ENCODE peak calls at places on chromosomes 3 and 15, in eight cellular contexts. E, Y, Z, D, K, L, H and X are unnamed samples.
A peak's percentile ranks its signal among the peaks of the same experiment; 100 is the strongest.

GRCh38 chr3:152832046-152832445 is 2.9 kb upstream of the P2RY1 start:
- DNase-seq in Y (no peak), L (no peak), Z (no peak), D (no peak), H (no peak), E (no peak), K (no peak), X (no peak)

GRCh38 chr15:60580650-60581415 is 101.9 kb upstream of the ICE2 start:
- DNase-seq in Z (no peak), L (no peak), H (no peak), K (no peak), D (no peak), E (peak; percentile 29), Y (no peak), X (peak; percentile 18)

GRCh38 chr3:181541414-181541813 is 170.3 kb upstream of the SOX2 start:
- DNase-seq in E (no peak), Z (no peak), D (no peak), K (no peak), Y (no peak), H (peak; percentile 41), L (no peak), X (no peak)

GRCh38 chr3:114418724-114419543 is 125.1 kb downstream of the TIGIT start:
- DNase-seq in H (peak; percentile 67), Y (peak; percentile 57), L (peak; percentile 48), E (peak; percentile 82), D (peak; percentile 69), K (peak; percentile 73), Z (peak; percentile 72), X (peak; percentile 72)

GRCh38 chr15:46589088-46589487 is 954.3 kb downstream of the SQOR start:
- DNase-seq in Y (no peak), Z (no peak), H (no peak), K (no peak), E (peak; percentile 13), L (no peak), D (peak; percentile 3), X (no peak)

GRCh38 chr3:131067983-131068382 is 41.3 kb downstream of the NEK11 start:
- DNase-seq in K (no peak), L (no peak), D (no peak), E (no peak), Y (no peak), H (no peak), Z (peak; percentile 27), X (no peak)

GRCh38 chr15:85414495-85414894 is 34.1 kb downstream of the AKAP13 start:
- DNase-seq in Z (peak; percentile 36), L (no peak), K (no peak), H (peak; percentile 25), E (no peak), D (no peak), Y (no peak), X (no peak)

GRCh38 chr3:45580142-45580541 is 14.4 kb upstream of the LIMD1 start:
- DNase-seq in Y (no peak), H (no peak), D (no peak), Z (no peak), E (no peak), L (no peak), K (no peak), X (no peak)

GRCh38 chr15:71055461-71055860 is 59.8 kb upstream of the THSD4 start:
- DNase-seq in L (no peak), D (no peak), H (peak; percentile 66), Z (no peak), K (no peak), Y (no peak), E (no peak), X (no peak)

GRCh38 chr15:27495963-27496459 is 525.0 kb downstream of the GABRG3 start:
- DNase-seq in Y (no peak), H (no peak), L (no peak), D (no peak), E (peak; percentile 23), K (no peak), Z (no peak), X (no peak)

GRCh38 chr3:175546115-175546514 is 687.0 kb downstream of the NAALADL2 start:
- DNase-seq in K (no peak), E (no peak), D (no peak), Y (no peak), H (no peak), L (no peak), Z (no peak), X (no peak)

GRCh38 chr15:29045717-29046116 is 159.9 kb downstream of the APBA2 start:
- DNase-seq in H (peak; percentile 35), Y (no peak), K (no peak), Z (no peak), D (no peak), E (no peak), L (no peak), X (no peak)

GRCh38 chr3:12401208-12401607 is 83.1 kb upstream of the TSEN2 start:
- DNase-seq in Y (no peak), D (no peak), K (no peak), H (no peak), L (no peak), E (no peak), Z (no peak), X (no peak)

GRCh38 chr3:65855370-65856100 is 183.2 kb downstream of the MAGI1 start:
- DNase-seq in Y (no peak), Z (no peak), H (peak; percentile 38), E (peak; percentile 17), K (no peak), D (no peak), L (no peak), X (no peak)

GRCh38 chr15:66220587-66220986 is 33.0 kb downstream of the MEGF11 start:
- DNase-seq in E (no peak), L (no peak), Z (no peak), D (no peak), Y (no peak), K (no peak), H (no peak), X (no peak)

GRCh38 chr3:61417352-61417751 is 144.0 kb upstream of the PTPRG start:
- DNase-seq in E (no peak), Z (no peak), Y (no peak), H (no peak), D (no peak), K (no peak), L (no peak), X (no peak)

GRCh38 chr3:124850633-124851032 is 36.5 kb downstream of the ITGB5 start:
- DNase-seq in D (peak; percentile 19), H (no peak), E (no peak), L (no peak), Z (no peak), K (no peak), Y (no peak), X (no peak)

GRCh38 chr3:102066470-102066869 is 217.2 kb downstream of the NFKBIZ start:
- DNase-seq in Y (no peak), Z (no peak), K (no peak), L (no peak), D (no peak), E (no peak), H (no peak), X (no peak)

GRCh38 chr3:15261274-15261673 is 55.2 kb downstream of the CAPN7 start:
- DNase-seq in K (no peak), L (no peak), H (peak; percentile 41), Z (no peak), Y (no peak), D (no peak), E (no peak), X (no peak)

GRCh38 chr15:80679167-80679804 is 15.8 kb upstream of the ABHD17C start:
- DNase-seq in L (no peak), K (peak; percentile 17), E (no peak), Y (no peak), H (peak; percentile 94), D (no peak), Z (no peak), X (no peak)

GRCh38 chr15:36208868-36209582 is 370.4 kb upstream of the CDIN1 start:
- DNase-seq in Y (no peak), Z (no peak), H (no peak), D (no peak), L (no peak), K (no peak), E (no peak), X (no peak)

GRCh38 chr3:10833855-10834414 is 17.9 kb downstream of the SLC6A11 start:
- DNase-seq in L (no peak), D (no peak), Y (no peak), E (no peak), K (no peak), H (no peak), Z (peak; percentile 57), X (no peak)

GRCh38 chr3:172103724-172104123 is 64.3 kb downstream of the FNDC3B start:
- DNase-seq in Y (no peak), K (no peak), Z (no peak), L (no peak), E (no peak), H (no peak), D (no peak), X (peak; percentile 61)

GRCh38 chr3:87810427-87810826 is 248.4 kb downstream of the CGGBP1 start:
- DNase-seq in K (no peak), D (no peak), L (no peak), Z (no peak), E (no peak), Y (no peak), H (peak; percentile 77), X (no peak)
- TF ChIP-seq EZH2phosphoT487 in K (no peak), D (no peak), L (no peak), Z (no peak), E (no peak), Y (no peak), H (no peak), X (no peak)

GRCh38 chr3:30604091-30604490 is 2.3 kb upstream of the TGFBR2 start:
- DNase-seq in D (no peak), Y (no peak), K (no peak), Z (no peak), H (no peak), E (no peak), L (no peak), X (no peak)
- TF ChIP-seq CTCF in D (no peak), Y (no peak), K (no peak), Z (no peak), H (no peak), E (no peak), L (no peak), X (no peak)

GRCh38 chr3:187734841-187735240 is 10.4 kb downstream of the BCL6 start:
- DNase-seq in E (no peak), K (no peak), H (no peak), L (no peak), Y (no peak), D (no peak), Z (no peak), X (no peak)
- H3K4me3 ChIP-seq in E (no peak overlapping the region), K (no peak overlapping the region), H (no peak overlapping the region), L (no peak overlapping the region), Y (no peak overlapping the region), D (no peak overlapping the region), Z (no peak overlapping the region), X (no peak overlapping the region)

DNA sequence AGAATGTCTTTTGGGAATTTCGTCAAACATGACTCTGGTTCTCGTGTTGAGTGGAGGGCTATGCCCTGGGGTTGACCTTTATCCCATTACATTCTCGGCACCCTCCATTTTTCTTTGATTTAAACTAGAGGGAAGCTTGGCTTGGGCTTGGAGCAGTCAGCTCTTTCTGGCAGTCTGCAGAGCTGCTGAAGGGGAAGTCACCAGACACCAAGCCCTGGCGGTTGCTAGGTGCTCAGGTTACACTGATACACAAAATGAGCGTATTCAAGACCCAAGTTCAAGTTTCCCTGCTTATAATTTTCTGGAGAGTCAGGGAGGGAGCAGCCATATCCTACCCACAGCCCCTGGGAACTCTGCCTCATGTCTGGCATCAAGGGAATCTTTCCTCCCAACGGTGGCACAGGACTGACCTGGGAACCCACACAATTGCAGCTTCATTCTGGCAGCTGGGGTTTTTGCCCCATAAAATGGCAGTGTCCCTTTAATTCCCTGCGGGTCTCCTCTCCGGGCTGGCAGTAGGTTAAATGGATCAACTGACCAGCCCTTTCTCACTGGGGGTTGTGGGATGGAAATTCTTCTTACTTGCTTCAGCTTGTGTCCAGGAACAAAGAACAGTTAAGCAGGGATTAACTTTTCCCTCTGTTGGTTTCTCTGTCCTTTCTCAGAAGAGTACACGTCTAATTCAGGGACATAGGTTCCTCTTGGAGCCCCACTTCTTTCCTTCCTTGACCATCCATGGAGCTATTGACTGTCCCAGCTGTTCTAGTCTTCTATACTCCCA is 110.0 kb upstream of the DLG1 start:
- DNase-seq in H (peak; percentile 28), D (peak; percentile 73), Z (peak; percentile 2), K (peak; percentile 29), L (peak; percentile 1), E (no peak), Y (no peak), X (no peak)
- TF ChIP-seq EZH2phosphoT487 in H (no peak), D (no peak), Z (no peak), K (no peak), L (no peak), E (no peak), Y (no peak), X (no peak)